ENCODE peak calls at places on chromosome 11, in five cellular contexts. S is neuronal stem cell; G is WERI-Rb-1; N is stimulated activated CD4-positive, alpha-beta T cell treated with anti-CD3 and anti-CD28 coated beads, Interleukin-2, amount 100 ng/mL, for 48 hours; A is stimulated activated CD8-positive, alpha-beta memory T cell treated with anti-CD3 and anti-CD28 coated beads, Interleukin-4, amount 100 ng/mL, for 24 hours. M is an unnamed sample.

GRCh38 chr11:2325719-2326118 is 23.9 kb downstream of the TSPAN32 start:
- DNase-seq in S (no peak), N (no peak), A (no peak), G (no peak), M (no peak)

GRCh38 chr11:1913271-1914060 is 6.0 kb upstream of the TNNT3 start:
- DNase-seq in A (no peak), G (no peak), S (no peak), N (no peak), M (no peak)

GRCh38 chr11:64095286-64095825 is 59.6 kb downstream of the FLRT1 start:
- DNase-seq in N (no peak), G (no peak), S (no peak), A (no peak), M (no peak)

GRCh38 chr11:112269139-112269538 is 8.5 kb upstream of the PLET1 start:
- DNase-seq in G (no peak), A (no peak), S (no peak), N (no peak), M (no peak)

GRCh38 chr11:73235236-73235786 is 17.2 kb downstream of the P2RY2 start:
- DNase-seq in A (no peak), G (no peak), N (no peak), S (no peak), M (no peak)

GRCh38 chr11:5689551-5689983 is at the start of gene TRIM22:
- DNase-seq in G (no peak), N (peak; percentile 30), A (no peak), S (no peak), M (peak; percentile 57)

GRCh38 chr11:66844496-66845142 is 1.4 kb downstream of the RCE1 start:
- DNase-seq in A (no peak), N (no peak), S (no peak), G (no peak), M (no peak)

GRCh38 chr11:6320411-6321207 is at the start of gene CAVIN3:
- DNase-seq in A (peak; percentile 65), N (peak; percentile 70), S (peak; percentile 59), G (no peak), M (no peak)

GRCh38 chr11:40986320-40986719 is 473.1 kb downstream of the LRRC4C start:
- DNase-seq in S (no peak), N (no peak), A (no peak), G (no peak), M (no peak)

GRCh38 chr11:12132790-12133145 is 22.4 kb downstream of the MICAL2 start:
- DNase-seq in A (no peak), S (no peak), G (no peak), N (no peak), M (no peak)

GRCh38 chr11:76069061-76069460 is 137.2 kb downstream of the WNT11 start:
- DNase-seq in N (no peak), S (no peak), A (no peak), G (no peak), M (no peak)

GRCh38 chr11:86460461-86461404 is 86.0 kb downstream of the CCDC81 start:
- DNase-seq in S (no peak), A (no peak), N (no peak), G (no peak), M (no peak)

GRCh38 chr11:57410287-57410686 is 16.6 kb downstream of the SLC43A3 start:
- DNase-seq in G (no peak), S (no peak), A (no peak), N (no peak), M (no peak)

GRCh38 chr11:19805346-19805745 is 92.7 kb downstream of the NAV2 start:
- DNase-seq in N (no peak), A (no peak), S (no peak), G (no peak), M (no peak)

GRCh38 chr11:119423459-119424254 is 685 bp upstream of the THY1 start:
- DNase-seq in G (no peak), N (no peak), S (no peak), A (no peak), M (no peak)

GRCh38 chr11:128517457-128518230 is 69.7 kb downstream of the ETS1 start:
- DNase-seq in S (no peak), G (no peak), A (no peak), N (no peak), M (no peak)

GRCh38 chr11:125626381-125626950 is 1.5 kb downstream of the CHEK1 start:
- DNase-seq in S (no peak), G (no peak), A (peak; percentile 0), N (no peak), M (no peak)

GRCh38 chr11:103633037-103633788 is 403.2 kb upstream of the DDI1 start:
- DNase-seq in S (peak; percentile 12), N (no peak), A (no peak), G (no peak), M (peak; percentile 75)

GRCh38 chr11:10693509-10694071 is at the start of gene IRAG1:
- DNase-seq in N (no peak), S (no peak), G (peak; percentile 74), A (no peak), M (no peak)

GRCh38 chr11:44670814-44671213 is 55.9 kb upstream of the TSPAN18 start:
- DNase-seq in A (no peak), N (no peak), G (no peak), S (no peak), M (peak; percentile 52)

GRCh38 chr11:124961972-124962609 is 8.1 kb downstream of the CCDC15 start:
- DNase-seq in N (no peak), A (no peak), G (no peak), S (peak; percentile 49), M (peak; percentile 5)

GRCh38 chr11:60977224-60977623 is 5.7 kb downstream of the CD6 start:
- DNase-seq in S (no peak), N (no peak), A (no peak), G (no peak), M (no peak)

GRCh38 chr11:569273-569885 is 6.9 kb upstream of the PHRF1 start:
- DNase-seq in S (no peak), A (no peak), N (no peak), G (no peak), M (no peak)

GRCh38 chr11:6273188-6273587 is 13.6 kb downstream of the CCKBR start:
- DNase-seq in S (no peak), N (no peak), A (no peak), G (no peak), M (no peak)

GRCh38 chr11:125076378-125076945 is 13.4 kb downstream of the SLC37A2 start:
- DNase-seq in N (no peak), S (no peak), G (no peak), A (no peak), M (no peak)

GRCh38 chr11:92423635-92424034 is 199.0 kb downstream of the FAT3 start:
- DNase-seq in N (no peak), A (no peak), G (no peak), S (no peak), M (no peak)

GRCh38 chr11:74311352-74311926 is at the start of gene P4HA3:
- DNase-seq in N (peak; percentile 59), A (peak; percentile 44), G (peak; percentile 51), S (peak; percentile 39), M (peak; percentile 25)